ENCODE peak calls at places on chromosomes 5 and 9, in seven cellular contexts. T is heart right ventricle; W is prostate gland; J is CD8-positive, alpha-beta T cell; I is CD8-positive, alpha-beta memory T cell; H is A549; Z is H9. G is an unnamed sample.

GRCh38 chr9:33263936-33264472 is 504 bp downstream of the BAG1 start:
- DNase-seq in T (peak; percentile 61), H (peak; percentile 57), J (peak; percentile 40), Z (peak; percentile 39), I (no peak), W (peak; percentile 37), G (peak; percentile 52)

GRCh38 chr9:91771027-91771426 is 179.0 kb downstream of the ROR2 start:
- DNase-seq in T (no peak), W (no peak), J (no peak), H (no peak), Z (peak; percentile 51), I (no peak), G (no peak)

GRCh38 chr5:59133801-59134261 is 551.0 kb downstream of the RAB3C start:
- DNase-seq in I (no peak), J (no peak), W (no peak), Z (no peak), T (no peak), H (peak; percentile 58), G (no peak)

GRCh38 chr5:129945779-129946270 is 41.6 kb downstream of the CHSY3 start:
- DNase-seq in I (no peak), H (no peak), J (no peak), Z (no peak), T (no peak), W (no peak), G (no peak)

GRCh38 chr9:2158111-2158610 is 143.0 kb downstream of the SMARCA2 start:
- DNase-seq in I (peak; percentile 45), T (peak; percentile 37), W (peak; percentile 44), H (peak; percentile 48), Z (peak; percentile 47), J (peak; percentile 50), G (peak; percentile 54)

GRCh38 chr9:84315278-84315877 is 25.2 kb downstream of the SLC28A3 start:
- DNase-seq in Z (peak; percentile 55), W (peak; percentile 50), H (peak; percentile 71), I (peak; percentile 28), J (peak; percentile 38), T (peak; percentile 40), G (peak; percentile 74)

GRCh38 chr9:1732670-1733069 is 282.5 kb upstream of the SMARCA2 start:
- DNase-seq in W (no peak), Z (no peak), J (no peak), H (no peak), T (no peak), I (no peak), G (peak; percentile 8)

GRCh38 chr9:108416321-108416720 is 439.5 kb downstream of the ACTL7B start:
- DNase-seq in J (no peak), H (no peak), T (no peak), W (no peak), I (no peak), Z (no peak), G (no peak)

GRCh38 chr5:180975338-180975737 is 13.3 kb upstream of the BTNL3 start:
- DNase-seq in Z (no peak), H (no peak), I (no peak), W (no peak), J (no peak), T (no peak), G (no peak)

GRCh38 chr9:136875155-136875554 is 9.0 kb upstream of the EDF1 start:
- DNase-seq in H (no peak), T (no peak), Z (no peak), I (no peak), W (no peak), J (no peak), G (no peak)

GRCh38 chr5:3030511-3031165 is 279.2 kb upstream of the IRX2 start:
- DNase-seq in W (no peak), H (no peak), T (no peak), J (no peak), Z (no peak), I (no peak), G (no peak)

GRCh38 chr5:58138791-58139190 is 321.1 kb downstream of the PLK2 start:
- DNase-seq in J (no peak), I (no peak), T (no peak), H (no peak), Z (no peak), W (no peak), G (no peak)

GRCh38 chr5:58135571-58136335 is 324.1 kb downstream of the PLK2 start:
- DNase-seq in T (no peak), H (no peak), Z (no peak), J (no peak), I (no peak), W (no peak), G (no peak)

GRCh38 chr5:58136416-58136815 is 323.5 kb downstream of the PLK2 start:
- DNase-seq in J (no peak), Z (no peak), T (no peak), W (no peak), H (no peak), I (no peak), G (no peak)

DNA sequence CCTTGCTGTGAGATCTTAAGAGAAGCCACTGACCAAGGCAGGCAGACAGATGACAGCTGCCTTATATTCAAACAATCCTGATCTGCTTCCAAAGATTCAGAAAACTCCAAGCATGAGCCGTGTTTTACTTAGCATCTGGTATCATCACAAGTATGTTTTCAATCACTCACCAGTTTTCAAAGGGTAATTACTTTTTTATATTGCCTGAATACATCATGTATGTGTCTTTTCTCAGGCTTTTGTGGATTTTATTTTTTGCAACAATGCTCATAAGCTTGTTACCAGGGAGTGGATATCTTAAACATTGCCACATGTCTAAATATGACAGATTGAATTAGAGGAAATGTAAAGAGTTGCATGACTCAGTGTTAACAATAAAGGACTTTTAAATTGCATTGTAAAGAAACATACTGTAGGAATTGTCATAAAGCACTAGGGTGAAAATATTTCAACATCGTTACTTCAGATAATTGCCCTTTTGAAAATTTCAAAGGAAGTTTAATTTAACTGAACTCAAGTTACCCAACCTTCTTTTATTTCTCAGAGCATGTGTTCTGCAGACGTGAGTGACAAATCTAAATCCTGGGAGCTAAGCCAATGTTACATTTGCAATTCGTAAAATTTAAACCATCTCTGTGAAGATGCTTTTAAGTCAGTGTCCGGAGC is 326.1 kb downstream of the PLK2 start:
- DNase-seq in T (no peak), I (no peak), Z (no peak), J (no peak), W (no peak), H (no peak), G (no peak)
- H3K27ac ChIP-seq in T (no peak overlapping the region), I (no peak overlapping the region), Z (no peak overlapping the region), J (no peak overlapping the region), W (no peak overlapping the region), H (peak overlapping the region; percentile 86), G (no peak overlapping the region)

GRCh38 chr5:138051441-138052296 is 18.8 kb upstream of the FAM13B start:
- DNase-seq in Z (no peak), H (no peak), J (no peak), W (no peak), T (peak; percentile 40), I (no peak), G (peak; percentile 38)
- H3K27ac ChIP-seq in Z (no peak overlapping the region), H (no peak overlapping the region), J (no peak overlapping the region), W (no peak overlapping the region), T (peak overlapping the region; percentile 59), I (no peak overlapping the region), G (no peak overlapping the region)

DNA sequence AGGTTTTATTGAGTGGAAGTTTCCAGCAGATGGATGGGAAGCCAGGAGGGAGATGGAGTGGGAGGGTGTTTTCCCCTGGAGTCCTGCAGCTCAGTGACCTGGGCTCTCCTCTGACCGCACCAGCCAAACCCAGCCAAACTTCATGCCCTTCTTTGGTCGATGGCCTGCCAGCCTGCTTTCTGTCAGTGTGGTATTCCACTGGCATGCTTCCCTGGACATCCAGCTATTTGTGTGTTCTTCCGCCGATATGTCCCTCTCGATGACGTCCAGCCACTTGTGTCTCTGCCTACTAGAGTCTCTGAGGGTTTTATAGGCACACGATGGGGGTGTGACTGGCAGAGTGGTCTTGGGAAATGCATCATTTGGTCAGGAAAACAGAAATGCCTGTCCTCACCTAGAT is 33.8 kb downstream of the GPBP1 start:
- DNase-seq in T (peak; percentile 82), J (no peak), I (no peak), H (no peak), Z (no peak), W (no peak), G (no peak)
- H3K27ac ChIP-seq in T (peak overlapping the region; percentile 72), J (no peak overlapping the region), I (no peak overlapping the region), H (no peak overlapping the region), Z (no peak overlapping the region), W (no peak overlapping the region), G (no peak overlapping the region)

DNA sequence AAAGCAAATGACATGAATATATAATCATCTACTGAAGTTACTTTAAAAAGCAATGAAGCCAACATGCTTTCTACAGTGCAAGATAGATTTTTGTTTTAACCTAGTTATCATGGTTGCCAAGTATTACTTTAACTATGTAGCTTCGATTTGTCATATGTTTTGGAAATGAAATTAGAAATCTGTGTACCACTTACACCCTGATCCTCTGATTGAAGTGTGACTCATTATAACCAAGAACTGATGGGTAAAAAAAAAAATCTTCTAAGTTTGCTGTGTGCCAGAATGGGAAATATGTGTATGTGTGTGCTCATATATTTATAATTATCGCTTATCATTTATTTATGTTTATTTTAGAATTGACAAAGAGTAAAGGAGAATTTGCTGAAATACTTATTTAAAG is 9.1 kb upstream of the CDC42SE2 start:
- DNase-seq in H (no peak), I (no peak), J (no peak), W (no peak), Z (no peak), T (no peak), G (no peak)
- H3K27ac ChIP-seq in H (no peak overlapping the region), I (peak overlapping the region; percentile 82), J (no peak overlapping the region), W (no peak overlapping the region), Z (no peak overlapping the region), T (no peak overlapping the region), G (no peak overlapping the region)

GRCh38 chr5:72951850-72952468 is 3.9 kb upstream of the FCHO2 start:
- DNase-seq in T (no peak), W (peak; percentile 40), J (no peak), I (no peak), H (peak; percentile 41), Z (no peak), G (peak; percentile 47)

GRCh38 chr5:72955768-72956323 is at the start of gene FCHO2:
- DNase-seq in W (peak; percentile 98), Z (peak; percentile 96), T (peak; percentile 98), H (peak; percentile 95), J (peak; percentile 93), I (peak; percentile 88), G (peak; percentile 98)

GRCh38 chr5:72956324-72957140 is 691 bp downstream of the FCHO2 start:
- DNase-seq in H (peak; percentile 47), T (peak; percentile 47), J (no peak), W (peak; percentile 37), I (peak; percentile 21), Z (peak; percentile 39), G (peak; percentile 66)

GRCh38 chr5:72955143-72955767 is 586 bp upstream of the FCHO2 start:
- DNase-seq in T (peak; percentile 89), I (no peak), Z (peak; percentile 74), J (no peak), W (no peak), H (no peak), G (peak; percentile 82)

DNA sequence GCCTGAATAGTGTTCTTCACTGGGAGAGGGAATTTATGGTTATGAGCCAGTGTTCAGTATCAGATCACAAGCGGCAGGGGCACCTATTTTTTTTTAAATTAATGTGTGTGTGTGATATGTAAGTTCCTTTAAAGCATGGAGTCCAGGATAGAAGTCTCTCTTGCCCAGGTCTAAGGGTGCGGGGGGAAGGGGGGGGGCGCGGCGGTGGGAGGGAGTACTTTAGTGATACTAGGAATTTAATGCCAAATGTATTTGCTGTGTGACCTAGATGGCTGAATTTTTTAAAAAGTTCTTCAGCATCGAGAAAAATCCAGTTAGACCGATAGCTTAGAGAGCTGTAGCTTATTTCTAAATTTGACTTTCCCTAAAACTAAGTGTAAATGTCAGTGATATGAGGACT is 1.5 kb upstream of the FCHO2 start:
- DNase-seq in T (no peak), J (no peak), H (no peak), W (no peak), Z (no peak), I (no peak), G (no peak)
- H3K27ac ChIP-seq in T (no peak overlapping the region), J (no peak overlapping the region), H (peak overlapping the region; percentile 24), W (no peak overlapping the region), Z (no peak overlapping the region), I (no peak overlapping the region), G (no peak overlapping the region)

GRCh38 chr5:7878381-7878873 is 9.5 kb downstream of the MTRR start:
- DNase-seq in H (no peak), W (no peak), Z (no peak), J (no peak), I (no peak), T (no peak), G (no peak)
- H3K27ac ChIP-seq in H (peak overlapping the region; percentile 79), W (no peak overlapping the region), Z (no peak overlapping the region), J (no peak overlapping the region), I (no peak overlapping the region), T (no peak overlapping the region), G (no peak overlapping the region)